ENCODE peak calls at places on chromosomes 4 and X, in six cellular contexts. O, F, L, E, G and N are unnamed samples.

GRCh38 chrX:20693071-20693470 is 426.4 kb upstream of the RPS6KA3 start:
- DNase-seq in O (no peak), F (no peak), L (no peak), E (peak), G (no peak), N (no peak)

GRCh38 chr4:129092636-129093172 is 635 bp downstream of the SCLT1 start:
- DNase-seq in O (no peak), F (no peak), L (no peak), E (no peak), G (no peak), N (no peak)

GRCh38 chrX:48894891-48895290 is 2.7 kb downstream of the TIMM17B start:
- DNase-seq in O (no peak), F (no peak), L (no peak), E (no peak), G (peak), N (no peak)

GRCh38 chr4:11106190-11106589 is 322.5 kb downstream of the HS3ST1 start:
- DNase-seq in O (no peak), F (no peak), L (no peak), E (no peak), G (no peak), N (no peak)

GRCh38 chr4:189436207-189436606 is 504.5 kb upstream of the FRG1 start:
- DNase-seq in O (no peak), F (no peak), L (no peak), E (no peak), G (no peak), N (no peak)

GRCh38 chr4:59979061-59979460 is 1221.1 kb upstream of the ADGRL3 start:
- DNase-seq in O (no peak), F (no peak), L (no peak), E (no peak), G (no peak), N (no peak)

GRCh38 chr4:6027392-6027791 is 9.2 kb upstream of the C4orf50 start:
- DNase-seq in O (no peak), F (no peak), L (no peak), E (no peak), G (no peak), N (no peak)

GRCh38 chr4:141391771-141392170 is 171.1 kb downstream of the ZNF330 start:
- DNase-seq in O (no peak), F (no peak), L (no peak), E (no peak), G (no peak), N (no peak)

GRCh38 chr4:5371415-5372190 is 320.3 kb downstream of the STK32B start:
- DNase-seq in O (no peak), F (no peak), L (no peak), E (no peak), G (no peak), N (peak)

GRCh38 chr4:26223160-26223559 is 97.7 kb upstream of the RBPJ start:
- DNase-seq in O (no peak), F (no peak), L (no peak), E (no peak), G (no peak), N (no peak)

GRCh38 chr4:109433281-109434006 is at the start of gene SEC24B:
- DNase-seq in O (peak), F (peak), L (peak), E (peak), G (peak), N (peak)

GRCh38 chrX:110853610-110854009 is 58.0 kb upstream of the CHRDL1 start:
- DNase-seq in O (peak), F (no peak), L (no peak), E (peak), G (peak), N (no peak)

GRCh38 chr4:101102114-101102752 is 245.1 kb downstream of the PPP3CA start:
- DNase-seq in O (no peak), F (peak), L (peak), E (peak), G (peak), N (peak)

GRCh38 chrX:132745593-132745992 is 212.8 kb downstream of the HS6ST2 start:
- DNase-seq in O (no peak), F (no peak), L (no peak), E (no peak), G (no peak), N (no peak)

GRCh38 chr4:98466868-98467599 is 191.4 kb downstream of the TSPAN5 start:
- DNase-seq in O (no peak), F (no peak), L (no peak), E (no peak), G (no peak), N (no peak)

GRCh38 chrX:121365572-121366161 is 318.3 kb downstream of the GLUD2 start:
- DNase-seq in O (no peak), F (no peak), L (peak), E (no peak), G (no peak), N (no peak)

GRCh38 chr4:19304028-19304427 is 947.7 kb upstream of the SLIT2 start:
- DNase-seq in O (no peak), F (no peak), L (no peak), E (no peak), G (no peak), N (no peak)

GRCh38 chr4:19309365-19309764 is 942.3 kb upstream of the SLIT2 start:
- DNase-seq in O (no peak), F (peak), L (no peak), E (no peak), G (no peak), N (no peak)
- TF ChIP-seq CTCF in O (no peak), F (no peak), L (no peak), E (no peak), G (peak), N (no peak)

DNA sequence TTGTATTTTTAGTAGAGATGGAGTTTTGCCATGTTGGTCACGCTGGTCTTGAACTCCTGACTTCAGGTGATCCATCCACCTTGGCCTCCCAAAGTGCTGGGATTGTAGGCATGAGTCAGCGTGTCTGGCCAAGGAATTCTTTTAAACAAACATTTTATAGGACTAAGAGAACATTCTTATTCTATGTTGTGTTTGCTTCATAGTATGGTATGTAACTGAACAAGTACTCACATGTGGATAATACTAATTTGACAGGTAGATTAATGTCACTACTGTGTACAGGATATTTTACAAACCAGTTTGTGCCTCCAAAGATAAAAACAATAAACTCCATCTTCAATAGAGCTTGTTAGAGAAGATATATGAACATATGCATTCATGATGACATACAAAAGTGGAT is 1353.4 kb downstream of the PCDH7 start:
- DNase-seq in O (no peak), F (no peak), L (no peak), E (no peak), G (no peak), N (no peak)
- TF ChIP-seq CTCF in O (no peak), F (no peak), L (no peak), E (no peak), G (no peak), N (no peak)

DNA sequence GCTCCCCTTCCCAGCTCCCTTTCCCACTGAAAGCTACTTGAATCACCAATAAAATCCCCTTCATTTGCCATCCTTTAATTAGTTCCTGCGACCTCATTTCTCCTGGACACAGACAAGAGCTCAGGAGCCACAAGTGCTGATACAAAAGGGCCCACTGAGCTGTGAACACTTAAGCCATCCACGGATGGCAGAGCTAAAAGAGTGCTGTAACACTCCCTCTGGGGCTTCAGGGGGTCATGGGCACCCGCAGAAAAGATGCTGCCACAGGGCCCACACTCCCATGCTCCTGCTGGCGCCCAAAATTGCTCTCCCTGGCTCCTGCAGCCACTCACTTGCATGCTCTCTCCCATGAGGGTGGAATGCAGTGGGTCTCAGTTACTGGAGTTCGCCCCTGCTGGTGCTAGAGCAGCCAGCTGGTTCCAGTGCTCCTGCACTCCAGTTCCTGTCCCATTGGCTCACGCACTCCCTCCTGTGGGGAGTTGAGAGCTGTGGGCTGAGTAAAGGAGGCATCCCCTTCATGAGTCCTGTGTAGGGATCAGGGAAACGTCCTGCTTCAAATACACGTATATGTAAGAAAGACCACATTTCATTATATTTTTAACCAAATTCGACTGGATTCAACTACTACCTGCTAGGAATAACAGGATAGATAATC is 1291.0 kb downstream of the ARAP2 start:
- DNase-seq in O (no peak), F (no peak), L (no peak), E (no peak), G (no peak), N (no peak)
- TF ChIP-seq CTCF in O (no peak), F (no peak), L (no peak), E (no peak), G (no peak), N (no peak)

GRCh38 chrX:81378550-81378949 is 176.6 kb downstream of the SH3BGRL start:
- DNase-seq in O (no peak), F (no peak), L (no peak), E (no peak), G (no peak), N (no peak)

DNA sequence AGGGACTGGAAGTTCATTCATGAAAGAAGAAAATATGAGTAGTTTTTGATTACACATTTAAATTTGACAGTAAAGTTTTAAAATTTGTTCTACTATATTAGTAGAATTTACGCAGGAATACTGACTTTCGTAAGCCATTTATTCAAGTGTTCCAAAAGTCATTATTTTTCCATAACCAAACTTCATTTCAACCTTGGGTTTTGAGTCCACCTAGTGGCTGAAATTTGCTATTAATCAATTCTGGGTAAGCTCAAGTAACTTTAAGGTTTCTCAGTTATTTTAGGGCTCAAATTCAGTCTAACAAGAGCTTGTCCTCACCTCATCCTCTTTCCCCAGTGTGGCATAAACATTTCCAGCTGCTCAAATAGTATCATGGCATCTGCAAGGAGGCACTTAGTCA is 175.4 kb downstream of the SH3BGRL start:
- DNase-seq in O (no peak), F (peak), L (no peak), E (no peak), G (no peak), N (no peak)
- TF ChIP-seq CTCF in O (peak), F (no peak), L (peak), E (peak), G (peak), N (peak)

GRCh38 chr4:113893546-113893945 is 85.9 kb downstream of the ARSJ start:
- DNase-seq in O (no peak), F (peak), L (no peak), E (no peak), G (no peak), N (no peak)
- TF ChIP-seq CTCF in O (peak), F (no peak), L (no peak), E (peak), G (no peak), N (no peak)

GRCh38 chr4:163755013-163755412 is 260.5 kb downstream of the TMA16 start:
- DNase-seq in O (no peak), F (no peak), L (no peak), E (no peak), G (no peak), N (no peak)
- TF ChIP-seq CTCF in O (peak), F (no peak), L (no peak), E (no peak), G (peak), N (peak)

GRCh38 chrX:135737361-135738071 is 24.1 kb downstream of the CT45A1 start:
- DNase-seq in O (no peak), F (no peak), L (no peak), E (no peak), G (no peak), N (no peak)
- TF ChIP-seq CTCF in O (no peak), F (no peak), L (no peak), E (no peak), G (no peak), N (no peak)

GRCh38 chrX:149903889-149904748 is 23.1 kb downstream of the MAGEA8 start:
- DNase-seq in O (no peak), F (peak), L (no peak), E (no peak), G (no peak), N (no peak)
- TF ChIP-seq CTCF in O (peak), F (no peak), L (no peak), E (no peak), G (no peak), N (no peak)

GRCh38 chrX:145393702-145394235 is 146.5 kb downstream of the SPANXN1 start:
- DNase-seq in O (no peak), F (no peak), L (no peak), E (no peak), G (no peak), N (no peak)
- TF ChIP-seq CTCF in O (no peak), F (no peak), L (peak), E (peak), G (no peak), N (no peak)

GRCh38 chrX:54042609-54043010 is 1.7 kb downstream of the PHF8 start:
- DNase-seq in O (peak), F (peak), L (peak), E (peak), G (no peak), N (no peak)
- TF ChIP-seq CTCF in O (no peak), F (no peak), L (no peak), E (peak), G (no peak), N (no peak)